ENCODE peak calls at places on chromosomes 11 and 22, in six cellular contexts. One of them, this sample, is unnamed.

GRCh38 chr22:26318975-26319374 is 110.1 kb upstream of the ASPHD2 start:
- DNase-seq in EL: peak
- DNase-seq in psoas muscle: no peak
- DNase-seq in fibroblast of lung: peak
- DNase-seq in prostate gland: no peak
- DNase-seq in adipocyte: peak
- DNase-seq in this sample: peak

GRCh38 chr11:71452354-71453020 is 516 bp upstream of the NADSYN1 start:
- DNase-seq in adipocyte: peak
- DNase-seq in EL: no peak
- DNase-seq in psoas muscle: no peak
- DNase-seq in fibroblast of lung: peak
- DNase-seq in prostate gland: peak
- DNase-seq in this sample: peak

GRCh38 chr22:24225044-24225601 is 19.8 kb downstream of the GGT5 start:
- DNase-seq in EL: no peak
- DNase-seq in psoas muscle: no peak
- DNase-seq in fibroblast of lung: no peak
- DNase-seq in adipocyte: no peak
- DNase-seq in prostate gland: no peak
- DNase-seq in this sample: no peak

GRCh38 chr11:8934735-8935478 is 2.2 kb upstream of the C11orf16 start:
- DNase-seq in adipocyte: peak
- DNase-seq in psoas muscle: no peak
- DNase-seq in fibroblast of lung: peak
- DNase-seq in prostate gland: no peak
- DNase-seq in EL: peak
- DNase-seq in this sample: no peak

GRCh38 chr11:45288395-45288794 is 2.3 kb upstream of the SYT13 start:
- DNase-seq in EL: no peak
- DNase-seq in adipocyte: no peak
- DNase-seq in psoas muscle: no peak
- DNase-seq in prostate gland: no peak
- DNase-seq in fibroblast of lung: no peak
- DNase-seq in this sample: no peak

GRCh38 chr11:2661173-2662023 is 38.4 kb downstream of the KCNQ1OT1 start:
- DNase-seq in prostate gland: no peak
- DNase-seq in EL: no peak
- DNase-seq in psoas muscle: no peak
- DNase-seq in adipocyte: no peak
- DNase-seq in fibroblast of lung: no peak
- DNase-seq in this sample: no peak

GRCh38 chr11:45030778-45031177 is 80.1 kb upstream of the TP53I11 start:
- DNase-seq in prostate gland: no peak
- DNase-seq in adipocyte: no peak
- DNase-seq in psoas muscle: no peak
- DNase-seq in fibroblast of lung: no peak
- DNase-seq in EL: no peak
- DNase-seq in this sample: no peak

GRCh38 chr22:37457093-37457893 is 28.9 kb downstream of the MFNG start:
- DNase-seq in EL: peak
- DNase-seq in adipocyte: peak
- DNase-seq in psoas muscle: peak
- DNase-seq in fibroblast of lung: peak
- DNase-seq in prostate gland: peak
- DNase-seq in this sample: peak

GRCh38 chr22:41302016-41302767 is 867 bp downstream of the ZC3H7B start:
- DNase-seq in fibroblast of lung: peak
- DNase-seq in adipocyte: peak
- DNase-seq in EL: no peak
- DNase-seq in psoas muscle: no peak
- DNase-seq in prostate gland: no peak
- DNase-seq in this sample: no peak

GRCh38 chr11:70399681-70400112 is 1.4 kb downstream of the CTTN start:
- DNase-seq in adipocyte: peak
- DNase-seq in prostate gland: peak
- DNase-seq in fibroblast of lung: peak
- DNase-seq in psoas muscle: peak
- DNase-seq in EL: peak
- DNase-seq in this sample: peak

GRCh38 chr11:103789957-103790356 is 246.5 kb upstream of the DDI1 start:
- DNase-seq in adipocyte: no peak
- DNase-seq in psoas muscle: no peak
- DNase-seq in EL: no peak
- DNase-seq in prostate gland: no peak
- DNase-seq in fibroblast of lung: no peak
- DNase-seq in this sample: peak

GRCh38 chr11:125532668-125533067 is 36.6 kb upstream of the FEZ1 start:
- DNase-seq in fibroblast of lung: no peak
- DNase-seq in psoas muscle: no peak
- DNase-seq in prostate gland: no peak
- DNase-seq in EL: no peak
- DNase-seq in adipocyte: no peak
- DNase-seq in this sample: no peak

GRCh38 chr11:76321340-76321739 is 59.6 kb downstream of the THAP12 start:
- DNase-seq in adipocyte: no peak
- DNase-seq in fibroblast of lung: no peak
- DNase-seq in prostate gland: no peak
- DNase-seq in EL: no peak
- DNase-seq in psoas muscle: no peak
- DNase-seq in this sample: no peak

GRCh38 chr22:32183625-32184024 is 21.2 kb downstream of the RFPL2 start:
- DNase-seq in adipocyte: no peak
- DNase-seq in fibroblast of lung: no peak
- DNase-seq in prostate gland: no peak
- DNase-seq in EL: no peak
- DNase-seq in psoas muscle: no peak
- DNase-seq in this sample: no peak

GRCh38 chr11:2806351-2807058 is 79.1 kb downstream of the CDKN1C start:
- DNase-seq in adipocyte: no peak
- DNase-seq in EL: no peak
- DNase-seq in prostate gland: no peak
- DNase-seq in fibroblast of lung: no peak
- DNase-seq in psoas muscle: peak
- DNase-seq in this sample: no peak

GRCh38 chr11:75938543-75938942 is 123.5 kb downstream of the UVRAG start:
- DNase-seq in adipocyte: peak
- DNase-seq in psoas muscle: no peak
- DNase-seq in EL: peak
- DNase-seq in prostate gland: no peak
- DNase-seq in fibroblast of lung: peak
- DNase-seq in this sample: no peak

GRCh38 chr22:20957118-20957690 is 9.9 kb upstream of the AIFM3 start:
- DNase-seq in adipocyte: peak
- DNase-seq in EL: peak
- DNase-seq in fibroblast of lung: peak
- DNase-seq in psoas muscle: peak
- DNase-seq in prostate gland: no peak
- DNase-seq in this sample: no peak

GRCh38 chr11:69972351-69972802 is 105.7 kb upstream of the ANO1 start:
- DNase-seq in EL: no peak
- DNase-seq in psoas muscle: no peak
- DNase-seq in fibroblast of lung: no peak
- DNase-seq in adipocyte: no peak
- DNase-seq in prostate gland: no peak
- DNase-seq in this sample: no peak

GRCh38 chr11:68498903-68499883 is 38.6 kb downstream of the PPP6R3 start:
- DNase-seq in psoas muscle: no peak
- DNase-seq in prostate gland: no peak
- DNase-seq in adipocyte: no peak
- DNase-seq in EL: no peak
- DNase-seq in fibroblast of lung: no peak
- DNase-seq in this sample: no peak

GRCh38 chr11:123590296-123590912 is 64.0 kb downstream of the SCN3B start:
- DNase-seq in psoas muscle: peak
- DNase-seq in EL: peak
- DNase-seq in adipocyte: peak
- DNase-seq in fibroblast of lung: peak
- DNase-seq in prostate gland: no peak
- DNase-seq in this sample: peak